ENCODE peak calls at places on chromosome 5, in eight cellular contexts. One of them, this sample, is unnamed.

GRCh38 chr5:95799181-95799835 is 23.2 kb downstream of the GLRX start:
- DNase-seq in GM19239: no peak
- DNase-seq in GM06990: no peak
- DNase-seq in HS-5: no peak
- DNase-seq in kidney tubule cell: no peak
- DNase-seq in activated T-cell treated with anti-CD3 and anti-CD28 coated beads, Interleukin-2, amount 50 U/mL, for 72 hours: no peak
- DNase-seq in body of pancreas: no peak
- DNase-seq in ELR: no peak
- DNase-seq in this sample: no peak

GRCh38 chr5:133746834-133747233 is 134.5 kb upstream of the FSTL4 start:
- DNase-seq in kidney tubule cell: peak
- DNase-seq in HS-5: no peak
- DNase-seq in GM06990: no peak
- DNase-seq in activated T-cell treated with anti-CD3 and anti-CD28 coated beads, Interleukin-2, amount 50 U/mL, for 72 hours: peak
- DNase-seq in body of pancreas: no peak
- DNase-seq in ELR: peak
- DNase-seq in GM19239: peak
- DNase-seq in this sample: peak

GRCh38 chr5:15791859-15792258 is 291.9 kb downstream of the FBXL7 start:
- DNase-seq in body of pancreas: no peak
- DNase-seq in HS-5: no peak
- DNase-seq in kidney tubule cell: no peak
- DNase-seq in GM06990: no peak
- DNase-seq in activated T-cell treated with anti-CD3 and anti-CD28 coated beads, Interleukin-2, amount 50 U/mL, for 72 hours: no peak
- DNase-seq in GM19239: no peak
- DNase-seq in ELR: peak
- DNase-seq in this sample: no peak

GRCh38 chr5:66864240-66864884 is 268.2 kb downstream of the MAST4 start:
- DNase-seq in body of pancreas: no peak
- DNase-seq in ELR: peak
- DNase-seq in GM06990: no peak
- DNase-seq in HS-5: peak
- DNase-seq in GM19239: no peak
- DNase-seq in activated T-cell treated with anti-CD3 and anti-CD28 coated beads, Interleukin-2, amount 50 U/mL, for 72 hours: peak
- DNase-seq in kidney tubule cell: no peak
- DNase-seq in this sample: peak

GRCh38 chr5:107670028-107670926 is 460 bp downstream of the EFNA5 start:
- DNase-seq in body of pancreas: peak
- DNase-seq in kidney tubule cell: peak
- DNase-seq in activated T-cell treated with anti-CD3 and anti-CD28 coated beads, Interleukin-2, amount 50 U/mL, for 72 hours: peak
- DNase-seq in GM06990: peak
- DNase-seq in ELR: peak
- DNase-seq in HS-5: no peak
- DNase-seq in GM19239: peak
- DNase-seq in this sample: peak

GRCh38 chr5:76641514-76642120 is 18.4 kb upstream of the F2RL2 start:
- DNase-seq in kidney tubule cell: peak
- DNase-seq in GM19239: peak
- DNase-seq in body of pancreas: peak
- DNase-seq in GM06990: peak
- DNase-seq in ELR: peak
- DNase-seq in HS-5: no peak
- DNase-seq in activated T-cell treated with anti-CD3 and anti-CD28 coated beads, Interleukin-2, amount 50 U/mL, for 72 hours: peak
- DNase-seq in this sample: peak

GRCh38 chr5:79030663-79031480 is 38.6 kb downstream of the DMGDH start:
- DNase-seq in kidney tubule cell: peak
- DNase-seq in body of pancreas: no peak
- DNase-seq in GM06990: no peak
- DNase-seq in HS-5: no peak
- DNase-seq in GM19239: no peak
- DNase-seq in ELR: no peak
- DNase-seq in activated T-cell treated with anti-CD3 and anti-CD28 coated beads, Interleukin-2, amount 50 U/mL, for 72 hours: no peak
- DNase-seq in this sample: no peak

GRCh38 chr5:124746916-124747769 is 704 bp upstream of the ZNF608 start:
- DNase-seq in HS-5: no peak
- DNase-seq in GM19239: no peak
- DNase-seq in activated T-cell treated with anti-CD3 and anti-CD28 coated beads, Interleukin-2, amount 50 U/mL, for 72 hours: no peak
- DNase-seq in kidney tubule cell: peak
- DNase-seq in body of pancreas: peak
- DNase-seq in GM06990: peak
- DNase-seq in ELR: peak
- DNase-seq in this sample: peak

GRCh38 chr5:124599048-124599973 is 147.1 kb downstream of the ZNF608 start:
- DNase-seq in ELR: no peak
- DNase-seq in body of pancreas: peak
- DNase-seq in GM06990: peak
- DNase-seq in HS-5: no peak
- DNase-seq in GM19239: no peak
- DNase-seq in activated T-cell treated with anti-CD3 and anti-CD28 coated beads, Interleukin-2, amount 50 U/mL, for 72 hours: no peak
- DNase-seq in kidney tubule cell: peak
- DNase-seq in this sample: peak

GRCh38 chr5:121974261-121974660 is 12.5 kb downstream of the SRFBP1 start:
- DNase-seq in HS-5: no peak
- DNase-seq in GM19239: no peak
- DNase-seq in activated T-cell treated with anti-CD3 and anti-CD28 coated beads, Interleukin-2, amount 50 U/mL, for 72 hours: no peak
- DNase-seq in body of pancreas: no peak
- DNase-seq in kidney tubule cell: no peak
- DNase-seq in ELR: peak
- DNase-seq in GM06990: no peak
- DNase-seq in this sample: no peak

GRCh38 chr5:81639556-81639955 is 111.3 kb downstream of the SSBP2 start:
- DNase-seq in kidney tubule cell: no peak
- DNase-seq in activated T-cell treated with anti-CD3 and anti-CD28 coated beads, Interleukin-2, amount 50 U/mL, for 72 hours: no peak
- DNase-seq in GM06990: no peak
- DNase-seq in body of pancreas: no peak
- DNase-seq in GM19239: no peak
- DNase-seq in ELR: peak
- DNase-seq in HS-5: no peak
- DNase-seq in this sample: no peak

GRCh38 chr5:5126444-5126843 is 13.7 kb upstream of the ADAMTS16 start:
- DNase-seq in HS-5: no peak
- DNase-seq in kidney tubule cell: peak
- DNase-seq in GM06990: no peak
- DNase-seq in body of pancreas: no peak
- DNase-seq in GM19239: no peak
- DNase-seq in activated T-cell treated with anti-CD3 and anti-CD28 coated beads, Interleukin-2, amount 50 U/mL, for 72 hours: no peak
- DNase-seq in ELR: peak
- DNase-seq in this sample: no peak

This sample was measured in GM12865.